ENCODE peak calls at places on chromosomes 7 and 10, in four cellular contexts. Y is cardiac fibroblast, V is cardiac muscle cell, B is left ventricle myocardium inferior. Z is an unnamed sample.

GRCh38 chr10:28273343-28273742 is 29.5 kb downstream of the MPP7 start:
- DNase-seq in B (no peak), Y (no peak), V (no peak), Z (no peak)

GRCh38 chr10:130009228-130009627 is 45.2 kb upstream of the EBF3 start:
- DNase-seq in Y (no peak), B (no peak), V (no peak), Z (no peak)

GRCh38 chr7:16644987-16645592 is 464 bp downstream of the ANKMY2 start:
- DNase-seq in B (peak), Y (peak), V (no peak), Z (no peak)

GRCh38 chr10:3955493-3955892 is 170.5 kb upstream of the KLF6 start:
- DNase-seq in V (peak), B (no peak), Y (peak), Z (no peak)

GRCh38 chr10:120181154-120181553 is 275.9 kb upstream of the PLPP4 start:
- DNase-seq in V (no peak), Y (no peak), B (no peak), Z (no peak)

GRCh38 chr7:82975811-82976468 is 186.7 kb downstream of the PCLO start:
- DNase-seq in V (no peak), Y (no peak), B (no peak), Z (no peak)

GRCh38 chr7:104993217-104993857 is 20.7 kb upstream of the KMT2E start:
- DNase-seq in V (no peak), Y (no peak), B (no peak), Z (no peak)

GRCh38 chr10:122499491-122499941 is 38.2 kb downstream of the HTRA1 start:
- DNase-seq in Y (peak), B (peak), V (no peak), Z (no peak)

GRCh38 chr7:44798649-44799275 is 2.3 kb downstream of the PPIA start:
- DNase-seq in B (no peak), Y (no peak), V (no peak), Z (no peak)

GRCh38 chr10:88156341-88156740 is 292.9 kb downstream of the PTEN start:
- DNase-seq in B (no peak), V (no peak), Y (peak), Z (no peak)

GRCh38 chr10:132232553-132232949 is 45.8 kb downstream of the DPYSL4 start:
- DNase-seq in Y (no peak), V (no peak), B (peak), Z (no peak)

GRCh38 chr10:33819206-33819605 is 484.7 kb upstream of the NRP1 start:
- DNase-seq in Y (no peak), V (no peak), B (no peak), Z (no peak)

GRCh38 chr10:1364151-1364910 is 308.1 kb downstream of the WDR37 start:
- DNase-seq in B (no peak), V (no peak), Y (no peak), Z (no peak)

GRCh38 chr7:17633099-17633498 is 307.2 kb downstream of the SNX13 start:
- DNase-seq in Y (peak), B (no peak), V (no peak), Z (no peak)

GRCh38 chr10:29736325-29737208 is 101.8 kb upstream of the SVIL start:
- DNase-seq in V (peak), Y (peak), B (peak), Z (no peak)

GRCh38 chr10:124508070-124508667 is 46.5 kb downstream of the LHPP start:
- DNase-seq in B (no peak), Y (no peak), V (no peak), Z (no peak)

GRCh38 chr7:151845412-151846205 is 31.3 kb downstream of the PRKAG2 start:
- DNase-seq in V (no peak), Y (no peak), B (no peak), Z (no peak)

GRCh38 chr7:234712-235553 is 42.6 kb downstream of the FAM20C start:
- DNase-seq in B (peak), Y (peak), V (no peak), Z (peak)

GRCh38 chr10:58839771-58840170 is 327.1 kb downstream of the BICC1 start:
- DNase-seq in B (no peak), Y (peak), V (no peak), Z (no peak)

GRCh38 chr10:4816966-4817365 is 9.0 kb upstream of the AKR1E2 start:
- DNase-seq in Y (no peak), V (no peak), B (no peak), Z (no peak)

GRCh38 chr10:110356628-110357245 is 52.0 kb upstream of the SMNDC1 start:
- DNase-seq in V (no peak), B (no peak), Y (peak), Z (no peak)

GRCh38 chr10:88409236-88409635 is 173.9 kb downstream of the RNLS start:
- DNase-seq in V (no peak), Y (no peak), B (no peak), Z (no peak)

GRCh38 chr7:142894112-142894835 is 8.7 kb upstream of the TRPV6 start:
- DNase-seq in B (no peak), V (no peak), Y (no peak), Z (no peak)

GRCh38 chr7:70356975-70357374 is 758.7 kb downstream of the AUTS2 start:
- DNase-seq in Y (no peak), B (no peak), V (no peak), Z (no peak)

GRCh38 chr10:60495357-60495756 is 105.7 kb upstream of the ANK3 start:
- DNase-seq in V (no peak), B (no peak), Y (no peak), Z (no peak)

GRCh38 chr7:36986429-36987362 is 262.4 kb upstream of the AOAH start:
- DNase-seq in V (peak), Y (peak), B (peak), Z (no peak)

GRCh38 chr10:69721690-69722310 is 79.9 kb upstream of the COL13A1 start:
- DNase-seq in Y (peak), B (peak), V (peak), Z (no peak)

GRCh38 chr7:74252893-74253292 is 1.3 kb downstream of the RFC2 start:
- DNase-seq in V (no peak), B (no peak), Y (no peak), Z (no peak)

GRCh38 chr10:116272497-116273221 is at the start of gene GFRA1:
- DNase-seq in B (peak), Y (peak), V (peak), Z (no peak)

GRCh38 chr10:36888925-36889573 is 236.3 kb upstream of the ANKRD30A start:
- DNase-seq in V (peak), B (no peak), Y (peak), Z (no peak)

GRCh38 chr7:106190589-106191330 is 78.6 kb upstream of the SYPL1 start:
- DNase-seq in Y (no peak), V (no peak), B (no peak), Z (no peak)

GRCh38 chr7:35725280-35725680 is 30.3 kb upstream of the HERPUD2 start:
- DNase-seq in Y (no peak), V (no peak), B (no peak), Z (no peak)

GRCh38 chr7:38629621-38630020 is 1.6 kb downstream of the AMPH start:
- DNase-seq in Y (no peak), V (no peak), B (no peak), Z (no peak)

GRCh38 chr10:71888623-71889387 is 37.8 kb upstream of the PSAP start:
- DNase-seq in B (peak), V (peak), Y (peak), Z (no peak)
- TF ChIP-seq CTCF in B (no peak), V (peak), Y (no peak), Z (peak)

GRCh38 chr10:30999084-30999712 is 32.5 kb downstream of the ZNF438 start:
- DNase-seq in V (no peak), Y (peak), B (no peak), Z (no peak)
- TF ChIP-seq CTCF in V (no peak), Y (no peak), B (no peak), Z (no peak)

GRCh38 chr7:101667959-101668358 is 38.9 kb upstream of the MYL10 start:
- DNase-seq in V (no peak), Y (no peak), B (no peak), Z (no peak)

GRCh38 chr7:101664893-101665471 is 35.9 kb upstream of the MYL10 start:
- DNase-seq in B (no peak), V (no peak), Y (no peak), Z (no peak)

GRCh38 chr7:101666293-101666692 is 37.2 kb upstream of the MYL10 start:
- DNase-seq in Y (no peak), B (no peak), V (no peak), Z (no peak)

GRCh38 chr7:101667399-101667798 is 38.3 kb upstream of the MYL10 start:
- DNase-seq in Y (no peak), V (no peak), B (no peak), Z (no peak)

GRCh38 chr7:101666751-101667150 is 37.7 kb upstream of the MYL10 start:
- DNase-seq in V (no peak), Y (no peak), B (no peak), Z (no peak)
- TF ChIP-seq CTCF in V (no peak), Y (no peak), B (no peak), Z (no peak)

GRCh38 chr10:73264423-73264822 is 12.0 kb upstream of the MRPS16 start:
- DNase-seq in B (no peak), V (no peak), Y (no peak), Z (no peak)

GRCh38 chr10:73261362-73261995 is 9.0 kb upstream of the MRPS16 start:
- DNase-seq in B (no peak), Y (no peak), V (no peak), Z (no peak)

GRCh38 chr10:73262880-73263279 is 10.4 kb upstream of the MRPS16 start:
- DNase-seq in Y (no peak), B (no peak), V (no peak), Z (no peak)

GRCh38 chr10:73262105-73262730 is 9.8 kb upstream of the MRPS16 start:
- DNase-seq in Y (peak), V (no peak), B (no peak), Z (no peak)

DNA sequence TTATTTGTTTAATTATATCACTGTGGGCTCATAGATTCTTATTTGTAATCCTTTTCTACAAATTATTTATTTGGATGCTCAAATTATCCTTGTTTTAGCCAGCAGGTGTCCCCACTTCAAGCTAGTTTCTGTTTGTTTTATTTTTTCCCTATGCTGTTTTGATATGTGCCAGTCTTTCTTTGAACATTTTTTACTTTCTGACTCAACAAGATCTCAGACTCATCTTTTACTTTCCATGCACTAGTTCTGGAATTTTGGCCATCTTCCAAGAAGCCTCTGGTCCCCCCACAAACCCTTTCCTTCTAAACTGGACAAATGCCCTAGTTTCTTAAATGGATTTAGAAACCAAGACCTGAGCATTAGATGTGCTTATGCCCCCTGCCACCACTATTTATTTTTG is 11.5 kb upstream of the MRPS16 start:
- DNase-seq in Y (peak), V (no peak), B (no peak), Z (no peak)
- TF ChIP-seq CTCF in Y (peak), V (peak), B (peak), Z (peak)

GRCh38 chr10:10431422-10432066 is 586.1 kb upstream of the CELF2 start:
- DNase-seq in Y (no peak), B (no peak), V (no peak), Z (no peak)
- TF ChIP-seq CTCF in Y (no peak), B (no peak), V (no peak), Z (no peak)

GRCh38 chr7:116439005-116439404 is 60.5 kb upstream of the CAV2 start:
- DNase-seq in V (no peak), B (no peak), Y (no peak), Z (no peak)

GRCh38 chr7:116439856-116440549 is 59.5 kb upstream of the CAV2 start:
- DNase-seq in B (no peak), Y (peak), V (peak), Z (no peak)

GRCh38 chr7:116441534-116441933 is 58.0 kb upstream of the CAV2 start:
- DNase-seq in V (no peak), Y (peak), B (no peak), Z (no peak)

GRCh38 chr7:116436305-116436826 is 63.2 kb upstream of the CAV2 start:
- DNase-seq in Y (no peak), V (no peak), B (no peak), Z (no peak)

GRCh38 chr7:116438274-116438673 is 61.3 kb upstream of the CAV2 start:
- DNase-seq in V (no peak), Y (peak), B (no peak), Z (no peak)
- TF ChIP-seq CTCF in V (peak), Y (peak), B (peak), Z (peak)

GRCh38 chr7:154915600-154915999 is 87.3 kb downstream of the PAXIP1 start:
- DNase-seq in V (no peak), B (no peak), Y (no peak), Z (no peak)

GRCh38 chr7:154912921-154913644 is 89.8 kb downstream of the PAXIP1 start:
- DNase-seq in V (no peak), B (no peak), Y (no peak), Z (no peak)

GRCh38 chr7:154916381-154917213 is 86.3 kb downstream of the PAXIP1 start:
- DNase-seq in V (no peak), Y (no peak), B (no peak), Z (no peak)

GRCh38 chr7:154913645-154914579 is 89.0 kb downstream of the PAXIP1 start:
- DNase-seq in Y (peak), B (peak), V (peak), Z (peak)

DNA sequence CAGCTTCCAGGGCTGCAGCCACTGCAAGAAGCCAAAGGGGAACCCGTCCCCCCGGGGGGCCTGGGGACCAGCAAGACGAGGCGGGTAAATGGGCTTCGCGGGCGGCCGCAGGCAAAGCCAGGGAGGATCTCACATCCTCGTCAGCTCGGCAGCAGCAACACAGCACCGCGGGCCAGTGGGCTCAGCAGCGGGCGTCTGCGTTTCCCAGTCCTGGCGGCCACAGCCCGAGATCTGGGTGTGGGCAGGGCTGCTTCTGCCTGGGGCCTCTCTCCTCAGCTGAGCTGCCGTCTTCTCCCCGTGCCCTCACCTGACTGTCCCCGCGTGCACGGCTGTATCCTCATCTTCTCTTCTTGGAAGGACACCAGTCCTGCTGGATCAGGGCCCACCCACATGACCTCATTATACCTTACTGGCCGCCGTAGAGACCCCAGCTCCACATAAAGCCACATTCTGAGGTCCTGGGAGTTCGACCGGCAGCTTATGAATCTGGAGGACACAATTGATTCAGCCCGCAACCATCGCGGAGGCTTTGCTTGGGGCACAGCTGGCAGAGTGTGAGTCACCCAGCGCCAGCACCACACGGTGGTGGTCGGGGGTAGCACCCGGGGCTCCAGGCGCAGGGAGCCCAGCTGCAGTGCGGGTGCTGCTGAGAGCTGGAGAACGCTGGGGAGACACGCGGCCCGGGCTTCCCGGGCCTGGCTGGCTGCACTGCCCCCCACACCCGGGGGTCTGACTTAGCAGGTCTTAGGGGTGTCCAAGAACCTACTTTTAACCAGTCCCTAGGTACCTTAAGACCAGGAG is 88.1 kb downstream of the PAXIP1 start:
- DNase-seq in Y (no peak), B (no peak), V (no peak), Z (no peak)
- TF ChIP-seq CTCF in Y (no peak), B (no peak), V (no peak), Z (no peak)

GRCh38 chr7:47817922-47818321 is 130.3 kb downstream of the PKD1L1 start:
- DNase-seq in V (no peak), Y (peak), B (no peak), Z (no peak)

GRCh38 chr7:47816647-47817046 is 131.6 kb downstream of the PKD1L1 start:
- DNase-seq in V (no peak), B (no peak), Y (peak), Z (no peak)

GRCh38 chr7:47814905-47815613 is 133.2 kb downstream of the PKD1L1 start:
- DNase-seq in Y (no peak), B (no peak), V (no peak), Z (no peak)

GRCh38 chr7:47813614-47814260 is 134.5 kb downstream of the PKD1L1 start:
- DNase-seq in Y (no peak), V (no peak), B (no peak), Z (no peak)

DNA sequence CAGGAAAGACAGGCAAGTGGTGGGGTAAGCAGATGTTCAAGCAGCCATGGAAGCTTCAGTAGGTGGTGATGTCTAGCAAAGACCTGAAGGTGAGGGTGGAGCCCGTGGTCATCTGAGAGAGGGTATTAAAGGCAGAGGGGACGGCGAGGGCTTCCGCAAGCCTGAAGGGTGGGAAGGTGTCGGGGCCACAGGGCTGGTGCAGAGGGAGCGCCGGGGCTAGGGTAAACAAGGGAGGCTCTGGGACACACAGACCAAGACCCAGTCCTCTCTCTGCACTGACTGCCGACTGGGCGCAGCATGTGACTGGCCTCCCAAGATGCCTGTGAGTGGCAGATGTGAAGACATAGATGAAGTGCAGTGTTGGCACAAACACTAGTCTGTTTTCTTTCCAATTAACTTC is 132.4 kb downstream of the PKD1L1 start:
- DNase-seq in V (no peak), B (no peak), Y (no peak), Z (no peak)
- TF ChIP-seq CTCF in V (no peak), B (no peak), Y (no peak), Z (no peak)

Z was measured in LNCaP clone FGC.